ENCODE peak calls at places on chromosomes 2 and 18, in five cellular contexts. D is SK-N-MC, M is neural progenitor cell, B is GM23338, K is OCI-LY7. J is an unnamed sample.

GRCh38 chr2:7899923-7900322 is 781.9 kb upstream of the ID2 start:
- DNase-seq in D (no peak), M (no peak), B (peak), K (no peak), J (no peak)

GRCh38 chr2:96167407-96168013 is 22.3 kb upstream of the DUSP2 start:
- DNase-seq in D (no peak), M (no peak), B (no peak), K (no peak), J (no peak)

GRCh38 chr2:53028259-53028658 is 739.3 kb upstream of the CHAC2 start:
- DNase-seq in D (no peak), M (no peak), B (peak), K (no peak), J (no peak)

GRCh38 chr2:42513252-42513918 is 19.6 kb upstream of the KCNG3 start:
- DNase-seq in D (no peak), M (peak), B (peak), K (peak), J (peak)

GRCh38 chr18:43271593-43272432 is 5.5 kb downstream of the SYT4 start:
- DNase-seq in D (peak), M (peak), B (peak), K (peak), J (peak)

GRCh38 chr2:46966576-46966975 is 51.0 kb upstream of the MCFD2 start:
- DNase-seq in D (no peak), M (no peak), B (no peak), K (no peak), J (no peak)

GRCh38 chr2:133418021-133418420 is 150.2 kb downstream of the NCKAP5 start:
- DNase-seq in D (no peak), M (no peak), B (no peak), K (no peak), J (no peak)

GRCh38 chr18:1018211-1018651 is 113.6 kb downstream of the ADCYAP1 start:
- DNase-seq in D (no peak), M (peak), B (no peak), K (no peak), J (no peak)

GRCh38 chr2:143551946-143552655 is 422.9 kb downstream of the ARHGAP15 start:
- DNase-seq in D (no peak), M (no peak), B (no peak), K (no peak), J (no peak)

GRCh38 chr2:36663851-36664715 is 32.4 kb upstream of the VIT start:
- DNase-seq in D (peak), M (peak), B (peak), K (peak), J (peak)

GRCh38 chr2:23363831-23364230 is 21.1 kb upstream of the KLHL29 start:
- DNase-seq in D (peak), M (no peak), B (no peak), K (no peak), J (no peak)

GRCh38 chr2:229270551-229271410 is at the start of gene PID1:
- DNase-seq in D (no peak), M (peak), B (peak), K (no peak), J (no peak)

GRCh38 chr2:237597680-237598145 is 7.2 kb upstream of the RAB17 start:
- DNase-seq in D (no peak), M (no peak), B (no peak), K (no peak), J (no peak)

GRCh38 chr2:177262137-177262536 is 2.4 kb downstream of the NFE2L2 start:
- DNase-seq in D (no peak), M (no peak), B (no peak), K (peak), J (no peak)

GRCh38 chr2:219253753-219254589 is at the start of gene TUBA4A:
- DNase-seq in D (no peak), M (peak), B (peak), K (peak), J (peak)

GRCh38 chr2:132521321-132521720 is 104.7 kb downstream of the GPR39 start:
- DNase-seq in D (no peak), M (no peak), B (peak), K (no peak), J (no peak)

GRCh38 chr18:76405280-76405679 is 89.8 kb downstream of the ZNF516 start:
- DNase-seq in D (no peak), M (no peak), B (no peak), K (no peak), J (no peak)

GRCh38 chr18:37524139-37524538 is 41.5 kb downstream of the CELF4 start:
- DNase-seq in D (no peak), M (no peak), B (no peak), K (no peak), J (no peak)

GRCh38 chr2:119245076-119245840 is 21.6 kb downstream of the STEAP3 start:
- DNase-seq in D (no peak), M (no peak), B (no peak), K (no peak), J (no peak)

GRCh38 chr18:56967032-56967431 is 179.9 kb upstream of the BOD1L2 start:
- DNase-seq in D (peak), M (no peak), B (peak), K (no peak), J (no peak)

GRCh38 chr2:111122631-111123421 is 2.1 kb downstream of the BCL2L11 start:
- DNase-seq in D (no peak), M (peak), B (peak), K (peak), J (peak)

GRCh38 chr2:46666044-46666662 is 186.8 kb downstream of the TMEM247 start:
- DNase-seq in D (no peak), M (no peak), B (no peak), K (no peak), J (no peak)

GRCh38 chr18:47898055-47898454 is 32.4 kb downstream of the SMAD2 start:
- DNase-seq in D (no peak), M (no peak), B (no peak), K (no peak), J (no peak)

GRCh38 chr2:239098288-239098970 is 250.5 kb downstream of the TWIST2 start:
- DNase-seq in D (no peak), M (no peak), B (no peak), K (no peak), J (no peak)

GRCh38 chr2:223598994-223599645 is 3.0 kb downstream of the SCG2 start:
- DNase-seq in D (no peak), M (no peak), B (no peak), K (no peak), J (no peak)

GRCh38 chr2:47437287-47437686 is 34.3 kb downstream of the MSH2 start:
- DNase-seq in D (no peak), M (peak), B (peak), K (peak), J (peak)

GRCh38 chr2:240999873-241000541 is 1.6 kb downstream of the SNED1 start:
- DNase-seq in D (no peak), M (no peak), B (no peak), K (no peak), J (no peak)

GRCh38 chr2:14634223-14634884 is 1.8 kb downstream of the LRATD1 start:
- DNase-seq in D (no peak), M (peak), B (peak), K (no peak), J (peak)

GRCh38 chr2:14633451-14634211 is 1.1 kb downstream of the LRATD1 start:
- DNase-seq in D (no peak), M (peak), B (peak), K (no peak), J (no peak)

GRCh38 chr2:14632133-14632936 is at the start of gene LRATD1:
- DNase-seq in D (no peak), M (peak), B (peak), K (no peak), J (no peak)

GRCh38 chr2:14633031-14633430 is 514 bp downstream of the LRATD1 start:
- DNase-seq in D (no peak), M (peak), B (peak), K (no peak), J (no peak)

DNA sequence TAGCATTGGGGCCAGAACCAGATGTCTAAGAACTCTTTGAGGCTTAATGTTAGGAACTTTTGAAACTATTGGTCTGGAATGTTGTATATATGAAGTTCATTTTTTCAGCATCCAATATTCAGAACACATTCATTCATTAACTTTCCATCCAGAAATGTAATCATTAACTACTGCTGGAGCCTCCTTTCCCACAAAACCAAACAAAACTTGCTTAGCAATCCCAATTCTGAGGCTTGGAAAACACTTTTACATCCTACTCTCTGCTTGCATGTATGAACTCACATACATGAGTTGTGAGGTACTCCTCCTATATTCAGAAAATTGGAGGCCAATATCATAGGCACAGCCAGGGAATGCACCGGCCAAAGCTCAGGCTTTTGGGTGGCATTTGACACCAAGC is 841 bp upstream of the LRATD1 start:
- DNase-seq in D (no peak), M (no peak), B (no peak), K (no peak), J (no peak)
- H3K4me3 ChIP-seq in D (no peak), M (peak), B (peak), K (no peak), J (no peak)

DNA sequence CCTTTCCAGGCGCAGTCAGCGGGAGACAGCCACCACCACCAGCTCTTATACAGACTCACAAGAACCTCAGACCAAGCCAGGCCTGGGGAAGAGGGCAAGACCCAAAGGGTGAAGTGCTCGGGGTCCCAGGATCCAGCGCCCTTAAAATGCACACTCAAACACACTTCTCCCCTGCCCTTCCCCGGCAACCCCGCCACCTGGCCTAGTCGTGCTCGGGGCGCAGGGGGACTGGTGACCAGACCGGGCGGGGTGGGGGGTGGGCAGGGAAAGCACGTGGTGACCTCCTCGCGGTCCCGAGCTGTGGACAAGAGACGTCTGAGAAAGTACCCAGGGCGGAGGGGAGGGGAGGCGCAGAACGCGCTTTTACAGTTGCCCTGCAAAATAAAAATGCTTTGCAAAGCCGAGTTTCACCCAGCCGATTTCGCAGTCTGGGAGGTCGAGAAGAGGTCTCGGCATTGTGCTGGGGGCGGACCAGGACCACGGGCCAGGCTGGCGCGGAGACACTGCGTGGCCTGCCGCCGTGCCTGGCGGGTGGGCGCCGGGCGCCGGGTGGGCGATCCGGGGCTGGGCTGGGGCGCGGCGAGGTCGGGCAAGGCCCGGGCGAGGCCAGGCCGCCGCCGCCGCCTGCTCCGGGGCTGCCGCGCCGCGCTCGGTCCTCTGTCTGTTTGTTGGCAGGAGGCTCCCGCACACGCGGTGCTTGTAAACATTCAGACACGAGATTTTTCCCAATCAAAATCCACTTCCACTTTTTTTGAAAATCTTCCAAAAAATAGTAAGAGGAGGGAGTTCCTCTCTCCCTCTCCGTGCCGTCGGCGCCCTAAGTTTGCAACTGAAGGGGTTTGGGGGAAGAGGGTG is 2.0 kb downstream of the BCL11A start:
- DNase-seq in D (no peak), M (peak), B (peak), K (peak), J (peak)
- H3K4me3 ChIP-seq in D (peak), M (peak), B (peak), K (peak), J (peak)

DNA sequence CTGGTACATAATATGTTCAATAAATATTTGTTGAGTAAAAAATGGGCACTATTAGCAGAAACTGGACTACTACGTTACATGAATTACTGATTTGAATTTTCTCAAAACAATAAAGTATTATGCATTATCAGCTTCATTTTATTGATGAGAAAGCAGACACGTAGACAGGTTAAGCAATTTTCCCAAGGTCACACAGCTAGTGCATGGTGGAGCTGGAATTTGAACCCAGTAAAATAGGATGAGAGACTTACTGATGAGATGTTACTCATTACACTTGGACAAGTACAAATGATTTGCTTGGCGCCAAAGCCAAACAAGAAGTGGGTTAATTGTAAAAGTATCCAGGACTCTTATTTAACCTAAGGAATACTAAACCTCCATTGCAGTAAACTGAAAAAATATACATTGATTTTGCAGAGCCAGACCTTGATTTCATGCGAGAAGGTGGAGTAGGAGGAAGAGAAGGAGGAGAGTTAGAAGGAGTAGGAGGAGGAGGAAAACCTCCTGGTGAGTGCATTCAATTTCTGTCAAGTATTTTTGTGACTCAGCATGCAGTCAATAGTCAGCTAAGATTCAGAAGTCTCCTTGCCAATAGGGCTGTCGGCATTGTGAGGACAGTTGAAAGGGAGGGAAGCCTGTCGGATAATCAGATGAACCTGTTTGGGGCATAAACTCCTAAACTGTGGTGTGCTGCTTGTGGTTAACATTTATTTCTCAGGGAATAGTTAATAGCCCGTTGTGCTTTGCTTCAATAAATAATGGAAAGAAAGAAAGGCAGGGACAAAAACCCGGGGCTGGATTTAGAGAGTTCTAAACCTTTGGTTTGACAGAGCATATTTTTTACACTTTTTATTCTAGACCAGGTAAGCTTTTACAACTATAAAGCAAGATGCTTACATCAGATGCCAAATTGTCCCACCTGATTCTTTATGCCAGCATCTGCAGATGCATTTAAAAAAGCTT is 77.1 kb upstream of the TACR1 start:
- DNase-seq in D (peak), M (no peak), B (peak), K (no peak), J (no peak)
- H3K4me3 ChIP-seq in D (peak), M (no peak), B (no peak), K (no peak), J (no peak)

GRCh38 chr18:33440011-33440383 is 524 bp downstream of the CCDC178 start:
- DNase-seq in D (peak), M (peak), B (peak), K (peak), J (peak)

GRCh38 chr18:33444699-33445098 is 4.2 kb upstream of the CCDC178 start:
- DNase-seq in D (no peak), M (no peak), B (no peak), K (no peak), J (no peak)

GRCh38 chr18:33440384-33441043 is at the start of gene CCDC178:
- DNase-seq in D (no peak), M (peak), B (peak), K (no peak), J (no peak)
- H3K4me3 ChIP-seq in D (peak), M (peak), B (peak), K (no peak), J (no peak)

GRCh38 chr2:99550368-99550767 is 60.6 kb upstream of the REV1 start:
- DNase-seq in D (no peak), M (no peak), B (peak), K (no peak), J (no peak)

GRCh38 chr2:99555410-99555809 is 65.6 kb upstream of the REV1 start:
- DNase-seq in D (no peak), M (no peak), B (peak), K (no peak), J (no peak)

GRCh38 chr2:99552529-99552928 is 62.7 kb upstream of the REV1 start:
- DNase-seq in D (no peak), M (no peak), B (no peak), K (no peak), J (no peak)

GRCh38 chr2:99559075-99559662 is 69.4 kb upstream of the REV1 start:
- DNase-seq in D (peak), M (peak), B (peak), K (peak), J (peak)

DNA sequence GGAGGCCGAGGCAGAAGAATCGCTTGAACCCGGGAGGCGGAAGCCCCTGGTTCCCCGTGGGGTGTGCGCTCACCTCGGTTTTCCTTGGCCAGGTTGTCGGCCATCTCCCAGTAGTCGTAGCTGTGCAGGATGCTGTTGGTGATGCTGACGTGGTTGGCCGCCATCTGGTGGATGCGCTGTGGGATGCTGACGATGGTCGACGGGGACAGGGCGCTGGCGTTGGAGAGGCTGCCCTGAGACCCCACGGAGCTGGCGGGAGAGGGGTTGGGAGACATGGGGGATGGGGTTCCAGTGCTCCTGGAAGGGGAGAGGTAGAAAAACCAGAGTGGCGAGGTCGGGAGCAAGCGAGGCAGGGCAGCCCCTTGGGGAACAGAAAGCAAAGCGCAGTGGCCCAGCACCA is 64.4 kb upstream of the REV1 start:
- DNase-seq in D (no peak), M (peak), B (peak), K (no peak), J (no peak)
- H3K4me3 ChIP-seq in D (no peak), M (no peak), B (peak), K (no peak), J (no peak)

GRCh38 chr2:68237976-68238580 is 14.3 kb downstream of the PPP3R1 start:
- DNase-seq in D (no peak), M (no peak), B (no peak), K (no peak), J (no peak)

GRCh38 chr2:68238955-68239822 is 13.1 kb downstream of the PPP3R1 start:
- DNase-seq in D (no peak), M (no peak), B (no peak), K (no peak), J (no peak)

GRCh38 chr2:68236876-68237275 is 15.5 kb downstream of the PPP3R1 start:
- DNase-seq in D (no peak), M (no peak), B (no peak), K (no peak), J (no peak)

GRCh38 chr2:68236080-68236734 is 16.1 kb downstream of the PPP3R1 start:
- DNase-seq in D (no peak), M (no peak), B (no peak), K (no peak), J (no peak)

GRCh38 chr2:68237404-68237803 is 14.9 kb downstream of the PPP3R1 start:
- DNase-seq in D (no peak), M (no peak), B (no peak), K (no peak), J (no peak)
- H3K4me3 ChIP-seq in D (no peak), M (no peak), B (no peak), K (no peak), J (no peak)

DNA sequence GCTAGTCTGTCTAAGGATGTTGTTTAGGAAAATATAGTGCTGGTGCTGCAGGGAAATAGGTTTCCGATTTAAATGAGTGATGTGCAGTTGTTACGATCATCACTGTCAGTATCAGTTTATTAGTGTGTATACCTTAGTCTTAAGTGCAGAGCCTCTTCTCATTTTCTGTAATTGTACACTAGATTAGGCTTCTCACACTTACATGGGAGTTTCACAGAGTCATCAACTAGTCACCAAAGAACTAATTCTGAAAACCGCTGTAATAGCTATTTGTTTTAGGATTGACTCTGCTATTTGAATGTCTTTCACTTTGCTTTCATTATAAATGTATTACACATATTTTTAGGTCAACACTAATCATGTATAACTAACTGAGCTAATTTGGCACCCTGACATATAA is 99.8 kb upstream of the ZEB2 start:
- DNase-seq in D (no peak), M (no peak), B (no peak), K (no peak), J (peak)
- H3K4me3 ChIP-seq in D (no peak), M (no peak), B (no peak), K (no peak), J (no peak)